ENCODE peak calls at places on chromosomes 7 and 10, in four cellular contexts. L is IMR-90, I is K562, J is GM12878. N is an unnamed sample.
A peak's percentile ranks its signal among the peaks of the same experiment; 100 is the strongest.

GRCh38 chr10:77604941-77605351 is 32.7 kb downstream of the KCNMA1 start:
- DNase-seq in J (no peak), L (no peak), I (no peak), N (no peak)

GRCh38 chr7:93622036-93622714 is 47.7 kb upstream of the CALCR start:
- DNase-seq in L (peak; percentile 8), I (peak; percentile 35), J (no peak), N (no peak)

GRCh38 chr10:124745678-124746077 is 1.5 kb upstream of the FAM53B start:
- DNase-seq in L (peak; percentile 72), J (no peak), I (peak; percentile 18), N (peak; percentile 84)

GRCh38 chr7:28980504-28981281 is 22.6 kb upstream of the TRIL start:
- DNase-seq in J (no peak), L (peak; percentile 8), I (no peak), N (no peak)

GRCh38 chr10:125038637-125039036 is 96.7 kb downstream of the ZRANB1 start:
- DNase-seq in J (no peak), L (no peak), I (no peak), N (no peak)

GRCh38 chr10:14052926-14053325 is 277.8 kb downstream of the FRMD4A start:
- DNase-seq in I (no peak), J (no peak), L (no peak), N (no peak)

GRCh38 chr10:132690821-132691610 is 94.9 kb downstream of the NKX6-2 start:
- DNase-seq in L (no peak), I (no peak), J (no peak), N (no peak)

GRCh38 chr10:76397210-76397881 is 965.9 kb downstream of the LRMDA start:
- DNase-seq in L (no peak), J (no peak), I (no peak), N (no peak)

GRCh38 chr7:83055197-83055596 is 107.5 kb downstream of the PCLO start:
- DNase-seq in J (no peak), L (no peak), I (no peak), N (no peak)

GRCh38 chr7:12963435-12963834 is 276.0 kb downstream of the ARL4A start:
- DNase-seq in L (no peak), J (no peak), I (peak; percentile 41), N (no peak)

GRCh38 chr7:66308411-66308810 is 103.3 kb downstream of the TPST1 start:
- DNase-seq in I (no peak), L (no peak), J (no peak), N (peak; percentile 64)

GRCh38 chr10:60176900-60177299 is 212.8 kb downstream of the ANK3 start:
- DNase-seq in J (no peak), I (no peak), L (no peak), N (no peak)

GRCh38 chr7:101636822-101637623 is 7.9 kb upstream of the MYL10 start:
- DNase-seq in J (no peak), I (no peak), L (no peak), N (no peak)

GRCh38 chr7:40760997-40761396 is 626.2 kb downstream of the SUGCT start:
- DNase-seq in L (no peak), I (no peak), J (no peak), N (no peak)
- TF ChIP-seq FOS in L (no peak), I (no peak), J (no peak), N (no peak)

GRCh38 chr7:727806-728460 is 852 bp upstream of the PRKAR1B start:
- DNase-seq in I (no peak), L (peak; percentile 38), J (no peak), N (peak; percentile 34)
- TF ChIP-seq FOS in I (no peak), L (no peak), J (no peak), N (no peak)

GRCh38 chr7:134902058-134902457 is 84.2 kb upstream of the AGBL3 start:
- DNase-seq in J (no peak), L (no peak), I (no peak), N (no peak)

GRCh38 chr7:134900430-134900876 is 85.9 kb upstream of the AGBL3 start:
- DNase-seq in J (peak; percentile 35), I (no peak), L (no peak), N (no peak)

GRCh38 chr7:134901389-134902020 is 84.8 kb upstream of the AGBL3 start:
- DNase-seq in L (no peak), J (no peak), I (no peak), N (no peak)

GRCh38 chr7:134897936-134898335 is 88.4 kb upstream of the AGBL3 start:
- DNase-seq in I (no peak), J (no peak), L (no peak), N (no peak)

DNA sequence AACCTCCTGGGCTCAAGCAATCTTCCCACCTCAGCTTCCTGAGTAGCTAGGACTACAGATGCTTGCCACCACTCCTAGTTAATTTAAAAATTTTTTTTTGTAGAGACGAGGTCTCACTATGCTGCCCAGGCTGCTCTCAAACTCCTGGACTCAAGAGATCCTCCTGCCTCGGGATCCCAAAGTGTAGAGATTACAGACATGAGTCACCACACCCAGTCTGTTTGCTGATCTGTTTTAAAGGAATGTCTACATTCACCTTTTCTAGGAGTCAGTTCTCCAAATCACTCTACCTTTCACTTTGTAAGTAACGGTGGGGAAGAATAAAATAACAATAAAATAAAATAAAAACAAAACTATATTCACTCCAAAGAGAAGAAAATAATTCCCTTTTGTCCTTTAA is 86.6 kb upstream of the AGBL3 start:
- DNase-seq in L (peak; percentile 68), J (no peak), I (no peak), N (no peak)
- TF ChIP-seq FOS in L (peak; percentile 59), J (no peak), I (no peak), N (peak; percentile 14)

GRCh38 chr7:36735172-36735571 is 10.9 kb upstream of the AOAH start:
- DNase-seq in J (no peak), L (no peak), I (no peak), N (no peak)
- TF ChIP-seq FOS in J (no peak), L (no peak), I (no peak), N (no peak)

GRCh38 chr7:133355325-133355708 is 102.4 kb downstream of the EXOC4 start:
- DNase-seq in J (no peak), L (peak; percentile 93), I (no peak), N (peak; percentile 79)
- TF ChIP-seq FOS in J (no peak), L (no peak), I (no peak), N (peak; percentile 7)

DNA sequence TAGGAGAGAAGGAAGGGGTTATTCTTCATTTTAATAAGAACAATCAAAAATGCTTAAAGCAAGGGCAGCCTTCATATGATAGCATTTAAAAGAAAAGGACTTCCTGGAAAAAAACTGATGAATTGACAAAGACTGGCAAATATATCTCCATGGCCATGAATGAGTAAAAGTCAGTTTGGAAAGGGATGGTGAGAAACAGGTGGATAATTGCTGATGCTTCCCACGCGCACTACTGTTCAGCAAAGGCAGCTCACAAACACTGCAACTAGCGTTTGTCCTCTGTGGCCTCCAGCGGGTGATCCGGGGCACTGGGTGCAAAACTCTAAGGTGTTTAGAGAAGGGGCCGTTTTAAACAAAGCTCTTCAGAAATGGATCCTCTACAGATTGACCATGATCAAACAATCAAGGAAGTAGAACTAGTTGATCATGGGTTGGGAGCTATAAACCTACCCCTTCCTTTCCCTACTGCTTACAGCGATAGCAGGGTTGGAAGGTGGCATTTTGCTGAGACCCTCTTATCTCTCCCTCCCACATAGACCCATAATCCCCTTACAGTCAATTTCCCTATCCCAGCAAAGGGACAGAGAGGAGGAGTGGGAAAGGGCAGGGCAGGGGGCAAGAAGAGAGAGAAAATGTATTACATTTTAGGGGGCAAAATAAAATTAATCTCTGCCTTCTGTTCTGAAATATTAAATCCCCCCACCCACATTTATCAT is 53.8 kb downstream of the SMURF1 start:
- DNase-seq in L (no peak), J (no peak), I (peak; percentile 34), N (no peak)
- TF ChIP-seq FOS in L (no peak), J (no peak), I (no peak), N (no peak)

GRCh38 chr7:106575138-106575823 is 85.7 kb downstream of the CCDC71L start:
- DNase-seq in J (no peak), L (no peak), I (no peak), N (no peak)
- TF ChIP-seq FOS in J (no peak), L (no peak), I (no peak), N (no peak)

GRCh38 chr7:31814187-31814586 is 127.2 kb downstream of the PPP1R17 start:
- DNase-seq in I (no peak), L (no peak), J (no peak), N (peak; percentile 54)
- TF ChIP-seq FOS in I (no peak), L (no peak), J (no peak), N (no peak)

GRCh38 chr7:133313575-133313974 is 60.7 kb downstream of the EXOC4 start:
- DNase-seq in L (no peak), J (no peak), I (no peak), N (no peak)

GRCh38 chr7:133315332-133316040 is 62.6 kb downstream of the EXOC4 start:
- DNase-seq in J (no peak), I (no peak), L (peak; percentile 75), N (peak; percentile 49)

GRCh38 chr7:133309333-133309732 is 56.5 kb downstream of the EXOC4 start:
- DNase-seq in L (no peak), I (no peak), J (no peak), N (no peak)

GRCh38 chr7:133314084-133314483 is 61.2 kb downstream of the EXOC4 start:
- DNase-seq in I (no peak), J (no peak), L (no peak), N (no peak)

DNA sequence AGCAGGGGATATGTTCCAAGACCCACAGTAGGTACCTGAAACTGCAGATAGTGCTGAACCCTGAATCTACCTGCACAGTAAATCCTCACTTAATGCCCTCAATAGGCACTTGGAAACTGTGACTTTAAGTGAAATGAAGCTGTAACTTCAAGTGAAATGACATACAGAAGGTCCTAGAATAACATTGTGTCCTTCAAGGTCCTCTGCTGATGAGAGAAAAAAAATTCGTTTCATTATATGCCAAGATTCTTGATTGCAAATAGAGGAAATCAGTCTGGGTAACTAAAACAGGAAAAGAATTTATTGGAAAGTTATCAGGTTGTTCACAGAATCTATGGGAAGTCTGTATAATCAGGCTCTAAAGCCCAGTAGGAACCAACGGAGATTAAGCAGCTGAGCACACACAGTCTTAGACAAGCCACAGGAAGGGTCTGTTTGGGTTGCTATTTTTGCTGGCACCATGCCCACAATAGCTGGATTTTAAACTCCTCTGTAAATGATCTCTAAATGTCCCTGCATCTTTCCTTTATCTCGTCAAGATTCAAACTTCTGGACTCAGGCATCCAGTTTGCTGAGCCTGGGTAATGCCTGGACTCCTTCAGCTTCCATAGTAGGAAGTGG is 57.5 kb downstream of the EXOC4 start:
- DNase-seq in J (no peak), I (no peak), L (peak; percentile 35), N (peak; percentile 90)
- TF ChIP-seq FOS in J (no peak), I (no peak), L (no peak), N (no peak)

N was measured in endothelial cell of umbilical vein.